ENCODE peak calls at places on chromosome 4, in nine cellular contexts. One of them, this sample, is unnamed.

GRCh38 chr4:153471691-153472080 is 5.5 kb downstream of the TMEM131L start:
- DNase-seq in left lung: no peak
- DNase-seq in lower lobe of right lung: no peak
- DNase-seq in astrocyte of the spinal cord: no peak
- DNase-seq in HFF-Myc: no peak
- DNase-seq in cardiac fibroblast: no peak
- DNase-seq in GM23338: no peak
- DNase-seq in cardiac muscle cell: no peak
- DNase-seq in osteocyte: no peak
- DNase-seq in this sample: no peak

GRCh38 chr4:93199492-93199891 is 629.1 kb upstream of the ATOH1 start:
- DNase-seq in GM23338: peak
- DNase-seq in osteocyte: no peak
- DNase-seq in left lung: no peak
- DNase-seq in cardiac fibroblast: peak
- DNase-seq in lower lobe of right lung: no peak
- DNase-seq in astrocyte of the spinal cord: peak
- DNase-seq in HFF-Myc: peak
- DNase-seq in cardiac muscle cell: peak
- DNase-seq in this sample: no peak

GRCh38 chr4:118947095-118947494 is 58.4 kb downstream of the SYNPO2 start:
- DNase-seq in HFF-Myc: no peak
- DNase-seq in left lung: no peak
- DNase-seq in GM23338: no peak
- DNase-seq in osteocyte: no peak
- DNase-seq in astrocyte of the spinal cord: no peak
- DNase-seq in cardiac muscle cell: no peak
- DNase-seq in lower lobe of right lung: no peak
- DNase-seq in cardiac fibroblast: no peak
- DNase-seq in this sample: no peak

GRCh38 chr4:7052923-7053715 is 9.9 kb downstream of the TADA2B start:
- DNase-seq in HFF-Myc: no peak
- DNase-seq in astrocyte of the spinal cord: peak
- DNase-seq in osteocyte: no peak
- DNase-seq in left lung: peak
- DNase-seq in cardiac fibroblast: no peak
- DNase-seq in lower lobe of right lung: peak
- DNase-seq in cardiac muscle cell: no peak
- DNase-seq in GM23338: no peak
- DNase-seq in this sample: no peak

GRCh38 chr4:103443324-103443723 is 245.2 kb upstream of the CENPE start:
- DNase-seq in cardiac fibroblast: no peak
- DNase-seq in GM23338: no peak
- DNase-seq in osteocyte: no peak
- DNase-seq in astrocyte of the spinal cord: no peak
- DNase-seq in cardiac muscle cell: no peak
- DNase-seq in HFF-Myc: peak
- DNase-seq in lower lobe of right lung: no peak
- DNase-seq in left lung: no peak
- DNase-seq in this sample: no peak

GRCh38 chr4:163167333-163167626 is 590 bp upstream of the NAF1 start:
- DNase-seq in lower lobe of right lung: no peak
- DNase-seq in GM23338: peak
- DNase-seq in cardiac muscle cell: no peak
- DNase-seq in left lung: no peak
- DNase-seq in astrocyte of the spinal cord: peak
- DNase-seq in osteocyte: no peak
- DNase-seq in cardiac fibroblast: peak
- DNase-seq in HFF-Myc: no peak
- DNase-seq in this sample: no peak

GRCh38 chr4:79331126-79331876 is 5.4 kb upstream of the NAA11 start:
- DNase-seq in osteocyte: no peak
- DNase-seq in HFF-Myc: no peak
- DNase-seq in astrocyte of the spinal cord: peak
- DNase-seq in cardiac muscle cell: no peak
- DNase-seq in cardiac fibroblast: peak
- DNase-seq in left lung: no peak
- DNase-seq in GM23338: no peak
- DNase-seq in lower lobe of right lung: no peak
- DNase-seq in this sample: no peak

GRCh38 chr4:3709846-3710441 is 56.2 kb upstream of the ADRA2C start:
- DNase-seq in osteocyte: no peak
- DNase-seq in HFF-Myc: no peak
- DNase-seq in lower lobe of right lung: peak
- DNase-seq in astrocyte of the spinal cord: no peak
- DNase-seq in cardiac fibroblast: no peak
- DNase-seq in left lung: peak
- DNase-seq in cardiac muscle cell: no peak
- DNase-seq in GM23338: no peak
- DNase-seq in this sample: no peak

GRCh38 chr4:7115557-7116340 is 47.9 kb upstream of the GRPEL1 start:
- DNase-seq in cardiac muscle cell: no peak
- DNase-seq in HFF-Myc: no peak
- DNase-seq in cardiac fibroblast: no peak
- DNase-seq in GM23338: no peak
- DNase-seq in astrocyte of the spinal cord: no peak
- DNase-seq in left lung: no peak
- DNase-seq in osteocyte: no peak
- DNase-seq in lower lobe of right lung: peak
- DNase-seq in this sample: no peak

GRCh38 chr4:8769645-8770517 is 101.8 kb downstream of the HMX1 start:
- DNase-seq in lower lobe of right lung: peak
- DNase-seq in astrocyte of the spinal cord: no peak
- DNase-seq in cardiac fibroblast: no peak
- DNase-seq in osteocyte: no peak
- DNase-seq in HFF-Myc: no peak
- DNase-seq in cardiac muscle cell: no peak
- DNase-seq in left lung: peak
- DNase-seq in GM23338: no peak
- DNase-seq in this sample: no peak

GRCh38 chr4:40521957-40522356 is 107.7 kb downstream of the RBM47 start:
- DNase-seq in HFF-Myc: no peak
- DNase-seq in cardiac fibroblast: no peak
- DNase-seq in cardiac muscle cell: no peak
- DNase-seq in astrocyte of the spinal cord: no peak
- DNase-seq in GM23338: no peak
- DNase-seq in left lung: no peak
- DNase-seq in lower lobe of right lung: no peak
- DNase-seq in osteocyte: no peak
- DNase-seq in this sample: no peak

DNA sequence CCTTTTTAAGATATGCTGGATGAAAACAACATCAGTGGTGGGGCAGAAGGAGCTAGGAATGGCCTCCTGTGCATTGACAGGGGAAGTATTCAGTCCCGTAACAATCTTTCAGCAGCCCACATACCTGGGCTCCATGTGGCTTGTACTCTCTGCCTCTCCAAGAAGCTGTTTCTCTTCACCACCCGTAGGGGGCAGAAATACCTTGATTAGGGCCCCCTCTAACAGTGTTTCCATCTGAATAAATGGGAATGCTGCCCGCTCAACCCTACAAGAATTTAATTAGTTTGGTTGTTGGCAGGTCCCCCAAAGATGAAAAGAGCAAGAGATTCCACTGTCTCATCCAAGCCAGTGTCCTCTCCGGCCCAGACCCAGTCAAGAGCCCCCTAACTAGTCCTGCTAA is 155.2 kb downstream of the SMIM20 start:
- DNase-seq in cardiac fibroblast: peak
- DNase-seq in osteocyte: no peak
- DNase-seq in astrocyte of the spinal cord: peak
- DNase-seq in lower lobe of right lung: no peak
- DNase-seq in cardiac muscle cell: peak
- DNase-seq in HFF-Myc: no peak
- DNase-seq in left lung: no peak
- DNase-seq in GM23338: peak
- DNase-seq in this sample: no peak
- TF ChIP-seq CTCF in cardiac fibroblast: peak
- TF ChIP-seq CTCF in osteocyte: peak
- TF ChIP-seq CTCF in astrocyte of the spinal cord: peak
- TF ChIP-seq CTCF in lower lobe of right lung: no peak
- TF ChIP-seq CTCF in cardiac muscle cell: peak
- TF ChIP-seq CTCF in HFF-Myc: peak
- TF ChIP-seq CTCF in left lung: peak
- TF ChIP-seq CTCF in GM23338: peak
- TF ChIP-seq CTCF in this sample: peak

DNA sequence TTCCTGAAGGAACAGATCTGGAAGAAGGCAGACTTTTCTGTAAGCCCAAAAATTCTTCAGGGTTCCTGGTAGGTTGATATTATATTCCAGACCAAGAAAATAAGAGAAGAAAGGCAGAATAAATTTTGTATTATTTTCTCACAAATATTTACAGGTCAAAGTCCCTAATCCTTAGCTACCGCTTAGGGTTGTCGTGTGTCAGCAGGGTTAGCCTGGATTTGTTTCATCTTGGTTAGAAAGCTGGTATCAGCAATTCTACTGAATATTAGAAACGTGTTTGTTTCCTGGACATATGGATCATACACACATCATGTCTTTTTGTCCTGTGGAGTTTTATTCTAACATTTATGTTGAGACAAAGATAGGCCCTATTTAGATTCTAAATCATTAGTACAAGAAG is 232.9 kb upstream of the CXXC4 start:
- DNase-seq in astrocyte of the spinal cord: no peak
- DNase-seq in GM23338: no peak
- DNase-seq in cardiac fibroblast: no peak
- DNase-seq in left lung: no peak
- DNase-seq in cardiac muscle cell: no peak
- DNase-seq in lower lobe of right lung: no peak
- DNase-seq in osteocyte: no peak
- DNase-seq in HFF-Myc: no peak
- DNase-seq in this sample: no peak
- TF ChIP-seq CTCF in astrocyte of the spinal cord: no peak
- TF ChIP-seq CTCF in GM23338: no peak
- TF ChIP-seq CTCF in cardiac fibroblast: no peak
- TF ChIP-seq CTCF in left lung: no peak
- TF ChIP-seq CTCF in cardiac muscle cell: no peak
- TF ChIP-seq CTCF in lower lobe of right lung: no peak
- TF ChIP-seq CTCF in osteocyte: no peak
- TF ChIP-seq CTCF in HFF-Myc: no peak
- TF ChIP-seq CTCF in this sample: no peak

DNA sequence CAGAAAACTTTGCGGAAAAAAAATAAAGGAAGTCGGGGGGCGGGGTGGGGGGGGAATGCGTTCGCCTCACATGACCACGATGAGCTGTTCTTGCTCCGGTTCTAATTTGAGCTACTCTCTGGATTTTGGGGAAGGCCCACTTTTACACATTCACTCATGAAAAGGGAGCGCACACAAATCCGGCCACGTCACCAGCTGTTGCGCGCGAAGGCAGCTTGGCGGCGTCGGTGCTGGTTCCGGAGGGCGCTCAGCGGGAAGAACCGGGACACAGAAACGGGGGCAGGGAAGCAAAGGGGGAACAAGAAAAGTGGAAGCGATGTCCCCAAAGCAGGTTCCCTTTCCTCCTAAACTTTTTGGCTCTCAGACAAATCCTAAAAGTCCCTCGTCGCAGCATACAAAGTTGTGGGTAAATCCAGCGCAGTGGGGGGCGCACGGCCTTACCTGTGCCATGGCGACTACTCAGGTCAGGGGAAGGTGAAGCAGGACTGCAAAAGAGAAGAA is 590 bp downstream of the ANXA5 start:
- DNase-seq in left lung: peak
- DNase-seq in cardiac fibroblast: peak
- DNase-seq in astrocyte of the spinal cord: peak
- DNase-seq in HFF-Myc: no peak
- DNase-seq in lower lobe of right lung: peak
- DNase-seq in cardiac muscle cell: peak
- DNase-seq in osteocyte: no peak
- DNase-seq in GM23338: peak
- DNase-seq in this sample: no peak
- TF ChIP-seq CTCF in left lung: no peak
- TF ChIP-seq CTCF in cardiac fibroblast: no peak
- TF ChIP-seq CTCF in astrocyte of the spinal cord: peak
- TF ChIP-seq CTCF in HFF-Myc: peak
- TF ChIP-seq CTCF in lower lobe of right lung: peak
- TF ChIP-seq CTCF in cardiac muscle cell: peak
- TF ChIP-seq CTCF in osteocyte: no peak
- TF ChIP-seq CTCF in GM23338: no peak
- TF ChIP-seq CTCF in this sample: no peak

GRCh38 chr4:105666693-105667092 is 41.8 kb downstream of the INTS12 start:
- DNase-seq in astrocyte of the spinal cord: peak
- DNase-seq in cardiac fibroblast: peak
- DNase-seq in osteocyte: no peak
- DNase-seq in lower lobe of right lung: no peak
- DNase-seq in HFF-Myc: no peak
- DNase-seq in left lung: no peak
- DNase-seq in cardiac muscle cell: peak
- DNase-seq in GM23338: peak
- DNase-seq in this sample: no peak
- TF ChIP-seq CTCF in astrocyte of the spinal cord: no peak
- TF ChIP-seq CTCF in cardiac fibroblast: peak
- TF ChIP-seq CTCF in osteocyte: peak
- TF ChIP-seq CTCF in lower lobe of right lung: peak
- TF ChIP-seq CTCF in HFF-Myc: no peak
- TF ChIP-seq CTCF in left lung: no peak
- TF ChIP-seq CTCF in cardiac muscle cell: peak
- TF ChIP-seq CTCF in GM23338: peak
- TF ChIP-seq CTCF in this sample: no peak

GRCh38 chr4:53591372-53591892 is at the start of gene LNX1:
- DNase-seq in astrocyte of the spinal cord: no peak
- DNase-seq in cardiac muscle cell: peak
- DNase-seq in HFF-Myc: no peak
- DNase-seq in GM23338: peak
- DNase-seq in cardiac fibroblast: no peak
- DNase-seq in lower lobe of right lung: peak
- DNase-seq in left lung: peak
- DNase-seq in osteocyte: no peak
- DNase-seq in this sample: no peak

GRCh38 chr4:53592128-53592527 is 842 bp upstream of the LNX1 start:
- DNase-seq in astrocyte of the spinal cord: no peak
- DNase-seq in cardiac muscle cell: no peak
- DNase-seq in cardiac fibroblast: peak
- DNase-seq in osteocyte: no peak
- DNase-seq in GM23338: peak
- DNase-seq in HFF-Myc: no peak
- DNase-seq in left lung: no peak
- DNase-seq in lower lobe of right lung: no peak
- DNase-seq in this sample: no peak

GRCh38 chr4:53593765-53594164 is 2.5 kb upstream of the LNX1 start:
- DNase-seq in osteocyte: no peak
- DNase-seq in left lung: no peak
- DNase-seq in HFF-Myc: no peak
- DNase-seq in cardiac muscle cell: no peak
- DNase-seq in astrocyte of the spinal cord: no peak
- DNase-seq in cardiac fibroblast: no peak
- DNase-seq in lower lobe of right lung: no peak
- DNase-seq in GM23338: no peak
- DNase-seq in this sample: no peak

GRCh38 chr4:53595204-53595603 is 3.9 kb upstream of the LNX1 start:
- DNase-seq in HFF-Myc: no peak
- DNase-seq in cardiac fibroblast: no peak
- DNase-seq in left lung: no peak
- DNase-seq in cardiac muscle cell: no peak
- DNase-seq in lower lobe of right lung: no peak
- DNase-seq in osteocyte: no peak
- DNase-seq in astrocyte of the spinal cord: no peak
- DNase-seq in GM23338: peak
- DNase-seq in this sample: no peak

GRCh38 chr4:53592686-53593641 is 1.7 kb upstream of the LNX1 start:
- DNase-seq in cardiac muscle cell: peak
- DNase-seq in cardiac fibroblast: peak
- DNase-seq in GM23338: peak
- DNase-seq in osteocyte: no peak
- DNase-seq in left lung: peak
- DNase-seq in lower lobe of right lung: peak
- DNase-seq in astrocyte of the spinal cord: peak
- DNase-seq in HFF-Myc: no peak
- DNase-seq in this sample: no peak
- TF ChIP-seq CTCF in cardiac muscle cell: no peak
- TF ChIP-seq CTCF in cardiac fibroblast: no peak
- TF ChIP-seq CTCF in GM23338: no peak
- TF ChIP-seq CTCF in osteocyte: no peak
- TF ChIP-seq CTCF in left lung: no peak
- TF ChIP-seq CTCF in lower lobe of right lung: no peak
- TF ChIP-seq CTCF in astrocyte of the spinal cord: no peak
- TF ChIP-seq CTCF in HFF-Myc: no peak
- TF ChIP-seq CTCF in this sample: no peak

This sample was measured in mesothelial cell of epicardium.